ENCODE peak calls at places on chromosome 5, in five cellular contexts. A, N, E, T and R are unnamed samples.
A peak's percentile ranks its signal among the peaks of the same experiment; 100 is the strongest.

GRCh38 chr5:56169281-56169680 is 63.8 kb downstream of the ANKRD55 start:
- DNase-seq in E (no peak), T (no peak), N (no peak), A (no peak), R (no peak)

GRCh38 chr5:685262-686171 is 7.6 kb downstream of the TPPP start:
- DNase-seq in E (no peak), N (no peak), T (no peak), A (no peak), R (no peak)

GRCh38 chr5:116032094-116032517 is at the start of gene ARL14EPL:
- DNase-seq in T (peak; percentile 47), N (no peak), A (peak; percentile 99), E (no peak), R (peak; percentile 20)

GRCh38 chr5:10595678-10596309 is 31.9 kb downstream of the ANKRD33B start:
- DNase-seq in N (no peak), T (peak; percentile 24), A (peak; percentile 75), E (no peak), R (no peak)

GRCh38 chr5:14039063-14039462 is 94.6 kb upstream of the DNAH5 start:
- DNase-seq in E (no peak), N (no peak), A (peak; percentile 75), T (peak; percentile 41), R (no peak)

GRCh38 chr5:108345541-108346171 is 36.2 kb downstream of the FBXL17 start:
- DNase-seq in A (peak; percentile 13), T (peak; percentile 43), E (no peak), N (peak; percentile 5), R (peak; percentile 9)

GRCh38 chr5:119554597-119554996 is 74.8 kb upstream of the FAM170A start:
- DNase-seq in E (no peak), A (no peak), N (no peak), T (no peak), R (no peak)

GRCh38 chr5:116564756-116565593 is 9.6 kb downstream of the SEMA6A start:
- DNase-seq in N (no peak), T (no peak), E (no peak), A (no peak), R (no peak)

GRCh38 chr5:97670447-97670846 is 487.4 kb upstream of the RIOK2 start:
- DNase-seq in A (no peak), T (no peak), N (no peak), E (no peak), R (no peak)

GRCh38 chr5:130571076-130571475 is 594.0 kb downstream of the HINT1 start:
- DNase-seq in A (no peak), E (no peak), T (no peak), N (no peak), R (no peak)

DNA sequence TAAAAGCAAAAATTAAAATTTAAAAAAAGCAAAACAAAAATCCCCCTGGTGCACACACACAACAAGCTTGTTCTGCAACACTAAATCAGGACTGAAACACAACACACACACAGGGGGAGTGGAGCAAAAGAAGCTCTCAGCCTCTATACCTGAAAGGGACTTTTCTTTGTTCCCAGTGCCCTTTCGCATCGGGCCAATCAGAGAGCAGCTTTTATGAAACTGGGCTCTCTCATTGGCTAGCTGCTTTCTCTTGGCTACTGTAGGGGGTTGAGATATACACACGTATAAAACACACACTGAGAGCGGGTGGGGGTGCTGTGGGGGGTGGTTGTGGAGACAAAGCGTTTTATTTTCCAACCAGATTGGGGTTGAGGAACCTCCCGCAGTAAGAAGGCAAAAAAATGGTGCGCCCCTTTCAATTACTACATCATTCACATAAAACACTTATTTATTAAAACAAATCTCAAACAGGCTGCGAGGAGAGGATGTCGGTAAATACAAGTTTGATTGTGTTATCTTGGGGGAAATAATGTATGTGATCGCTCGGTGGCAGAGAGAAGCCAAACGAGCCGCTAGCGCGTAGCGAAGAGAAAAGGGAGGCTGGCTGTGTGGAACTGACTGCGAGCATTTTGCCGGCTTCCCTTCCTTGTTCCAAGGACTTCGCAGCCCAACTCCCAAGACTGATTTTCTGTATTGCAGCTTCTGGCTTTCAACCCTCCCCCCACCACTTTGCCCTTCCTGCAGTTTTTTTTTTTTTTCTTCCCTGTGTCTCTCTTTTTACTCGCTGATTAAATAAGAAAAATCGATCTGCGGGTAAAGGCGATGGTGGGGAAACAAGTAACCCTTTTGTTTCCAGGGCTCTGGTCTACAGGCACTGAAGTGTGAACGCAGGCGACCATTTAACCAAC is 2.5 kb upstream of the ZNF608 start:
- DNase-seq in N (peak; percentile 86), T (peak; percentile 81), A (peak; percentile 92), E (peak; percentile 73), R (peak; percentile 19)
- TF ChIP-seq SIN3A in N (no peak), T (no peak), A (no peak), E (no peak), R (no peak)

DNA sequence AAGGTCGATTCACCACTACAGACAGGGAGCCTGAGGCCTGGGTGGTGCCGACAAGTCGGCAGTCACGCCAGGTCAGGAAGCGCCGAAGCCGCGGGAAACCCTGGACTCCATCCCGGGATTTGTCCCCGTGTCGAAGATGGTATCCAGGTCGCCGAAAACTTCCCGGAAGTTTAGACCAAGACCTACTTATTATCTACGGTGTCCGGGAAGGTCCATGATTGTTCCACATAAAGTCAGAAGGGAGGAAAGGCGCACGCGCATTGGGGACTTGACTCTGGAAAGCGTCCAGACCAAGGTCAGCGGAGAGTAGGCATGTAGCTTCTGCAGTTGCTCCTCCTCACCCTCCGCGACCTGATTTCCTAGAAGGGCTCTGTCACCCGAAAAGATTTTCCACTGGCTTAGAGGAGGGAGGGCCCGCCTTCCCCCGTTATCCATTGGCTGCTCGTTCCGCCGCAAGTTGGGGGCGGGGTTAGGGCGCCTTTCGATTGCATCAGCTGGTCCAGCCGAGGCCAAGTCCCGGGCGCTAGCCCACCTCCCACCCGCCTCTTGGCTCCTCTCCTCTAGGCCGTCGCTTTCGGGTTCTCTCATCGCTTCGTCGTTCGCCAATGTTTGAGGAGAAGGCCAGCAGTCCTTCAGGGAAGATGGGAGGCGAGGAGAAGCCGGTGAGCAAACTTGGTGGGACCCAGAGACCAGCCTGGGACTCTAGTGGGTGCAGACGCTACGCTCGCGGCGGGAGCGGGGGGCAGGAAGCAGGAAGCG is at the start of gene TARS1:
- DNase-seq in E (peak; percentile 96), A (peak; percentile 100), T (peak; percentile 100), N (peak; percentile 100), R (peak; percentile 100)
- TF ChIP-seq POLR2A in E (peak; percentile 90), A (peak; percentile 46), T (peak; percentile 86), N (peak; percentile 95), R (peak; percentile 99)

GRCh38 chr5:141342773-141343172 is 856 bp upstream of the PCDHGA3 start:
- DNase-seq in E (no peak), A (no peak), N (no peak), T (no peak), R (no peak)

GRCh38 chr5:141343242-141343952 is at the start of gene PCDHGA3:
- DNase-seq in E (no peak), A (no peak), N (no peak), T (no peak), R (peak; percentile 50)

GRCh38 chr5:141343953-141344463 is 379 bp downstream of the PCDHGA3 start:
- DNase-seq in E (no peak), T (no peak), A (no peak), N (no peak), R (no peak)

DNA sequence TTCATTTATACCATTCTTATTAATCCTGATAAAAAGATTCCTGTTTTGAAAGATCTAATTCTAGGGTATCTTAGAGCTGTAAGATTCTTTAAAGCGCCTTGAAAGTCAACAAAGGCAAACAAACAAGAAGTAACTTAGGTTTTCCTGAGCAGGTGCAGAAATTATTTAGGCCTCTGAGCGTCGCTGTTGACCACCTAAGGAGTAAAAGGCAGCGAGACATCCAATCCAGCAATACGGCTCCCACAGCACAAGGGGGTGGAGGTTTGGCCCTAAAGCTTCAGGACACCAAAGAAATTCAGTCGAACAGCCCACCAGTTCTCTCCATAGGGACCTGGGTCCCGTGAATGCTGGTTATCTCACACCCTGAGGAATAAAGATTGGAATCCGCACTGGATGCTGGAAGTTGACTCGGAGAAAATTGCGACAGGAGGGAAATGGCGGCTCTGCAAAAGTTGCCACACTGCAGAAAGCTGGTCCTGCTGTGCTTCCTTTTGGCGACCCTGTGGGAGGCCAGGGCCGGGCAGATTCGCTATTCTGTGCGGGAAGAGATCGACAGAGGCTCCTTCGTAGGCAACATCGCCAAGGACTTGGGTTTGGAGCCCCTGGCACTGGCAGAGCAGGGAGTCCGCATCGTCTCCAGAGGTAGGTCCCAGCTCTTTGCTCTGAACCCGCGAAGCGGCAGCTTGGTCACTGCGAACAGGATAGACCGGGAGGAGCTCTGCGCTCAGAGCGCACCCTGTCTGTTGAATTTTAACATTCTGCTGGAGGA is at the start of gene PCDHGA2:
- DNase-seq in N (no peak), A (no peak), E (no peak), T (peak; percentile 18), R (peak; percentile 63)
- TF ChIP-seq SIN3A in N (no peak), A (no peak), E (no peak), T (no peak), R (no peak)

GRCh38 chr5:132257131-132258101 is at the start of gene PDLIM4:
- DNase-seq in E (peak; percentile 84), A (no peak), T (no peak), N (no peak), R (peak; percentile 66)
- TF ChIP-seq POLR2A in E (no peak), A (no peak), T (no peak), N (no peak), R (peak; percentile 44)

DNA sequence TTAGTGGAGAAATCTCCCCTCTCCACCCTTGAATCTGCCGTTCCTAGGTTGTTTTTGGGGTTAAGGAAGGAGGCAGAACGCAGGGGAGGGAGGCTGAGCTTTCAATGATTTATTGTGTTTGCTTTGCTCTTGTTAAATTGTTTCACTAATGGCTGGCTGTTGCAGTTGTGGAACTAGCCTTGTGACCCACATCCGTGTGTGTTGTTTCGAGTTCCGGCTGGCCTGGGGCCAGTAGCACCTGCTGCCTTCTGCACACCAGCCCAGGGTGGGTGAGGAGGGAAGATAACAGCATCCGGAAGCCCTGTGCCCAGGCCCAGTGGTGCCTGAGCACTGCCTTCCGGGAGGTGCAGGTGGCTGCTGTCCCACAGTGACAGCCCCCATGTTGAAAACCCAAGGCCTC is 3.6 kb downstream of the ERGIC1 start:
- DNase-seq in N (peak; percentile 73), T (no peak), E (no peak), A (no peak), R (no peak)
- TF ChIP-seq SIN3A in N (no peak), T (no peak), E (no peak), A (no peak), R (no peak)

GRCh38 chr5:138352722-138353549 is 451 bp downstream of the KDM3B start:
- DNase-seq in T (peak; percentile 26), E (peak; percentile 79), A (no peak), N (no peak), R (peak; percentile 77)
- TF ChIP-seq POLR2A in T (no peak), E (no peak), A (no peak), N (peak; percentile 35), R (peak; percentile 65)

DNA sequence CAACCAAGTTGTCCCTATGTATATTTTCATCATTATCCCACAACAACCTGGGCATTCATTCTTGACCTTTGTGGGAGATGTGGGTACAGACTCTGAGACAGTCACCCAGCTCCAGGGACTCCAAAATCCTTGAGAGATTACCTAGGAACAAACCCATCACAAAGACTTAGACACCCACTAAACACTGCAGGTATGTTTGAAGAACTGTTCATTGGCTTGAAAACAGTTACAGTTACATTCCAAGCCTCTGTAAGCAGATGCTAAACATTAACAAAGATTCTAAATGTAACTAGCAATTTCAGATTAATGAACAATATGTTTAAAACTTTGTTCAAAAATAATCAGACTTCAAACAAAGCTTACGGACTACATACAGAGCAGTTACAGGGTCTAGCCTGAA is 24.7 kb downstream of the DEPDC1B start:
- DNase-seq in N (no peak), E (no peak), T (no peak), A (no peak), R (no peak)
- TF ChIP-seq SIN3A in N (no peak), E (no peak), T (no peak), A (no peak), R (no peak)

GRCh38 chr5:179223528-179223927 is 121.7 kb downstream of the ADAMTS2 start:
- DNase-seq in A (no peak), E (no peak), N (no peak), T (no peak), R (no peak)
- TF ChIP-seq POLR2A in A (no peak), E (no peak), N (no peak), T (no peak), R (no peak)

GRCh38 chr5:170313344-170313743 is 15.8 kb upstream of the LCP2 start:
- DNase-seq in T (no peak), A (no peak), E (no peak), N (no peak), R (peak; percentile 76)
- TF ChIP-seq SIN3A in T (no peak), A (no peak), E (no peak), N (no peak), R (no peak)